ENCODE peak calls at places on chromosomes 16 and 17, in five cellular contexts. One of them, this sample, is unnamed.

GRCh38 chr17:76353599-76354316 is at the start of gene PRPSAP1:
- DNase-seq in mesenchymal stem cell: peak
- DNase-seq in substantia nigra: peak
- DNase-seq in upper lobe of left lung: peak
- DNase-seq in lower lobe of right lung: peak
- DNase-seq in this sample: peak

GRCh38 chr17:12623220-12623848 is 42.4 kb upstream of the MYOCD start:
- DNase-seq in substantia nigra: no peak
- DNase-seq in upper lobe of left lung: no peak
- DNase-seq in mesenchymal stem cell: no peak
- DNase-seq in lower lobe of right lung: no peak
- DNase-seq in this sample: no peak

GRCh38 chr16:85556456-85557082 is 56.6 kb upstream of the GSE1 start:
- DNase-seq in mesenchymal stem cell: peak
- DNase-seq in substantia nigra: peak
- DNase-seq in upper lobe of left lung: peak
- DNase-seq in lower lobe of right lung: peak
- DNase-seq in this sample: no peak

GRCh38 chr16:13343981-13344380 is 442.6 kb downstream of the SHISA9 start:
- DNase-seq in mesenchymal stem cell: no peak
- DNase-seq in upper lobe of left lung: no peak
- DNase-seq in lower lobe of right lung: no peak
- DNase-seq in substantia nigra: no peak
- DNase-seq in this sample: no peak

GRCh38 chr17:57475786-57476185 is 219.5 kb downstream of the MSI2 start:
- DNase-seq in mesenchymal stem cell: no peak
- DNase-seq in lower lobe of right lung: no peak
- DNase-seq in substantia nigra: no peak
- DNase-seq in upper lobe of left lung: no peak
- DNase-seq in this sample: no peak

GRCh38 chr17:74177018-74177450 is 26.4 kb upstream of the RPL38 start:
- DNase-seq in substantia nigra: no peak
- DNase-seq in upper lobe of left lung: no peak
- DNase-seq in mesenchymal stem cell: peak
- DNase-seq in lower lobe of right lung: no peak
- DNase-seq in this sample: no peak

GRCh38 chr17:13160790-13161189 is 143.0 kb upstream of the ELAC2 start:
- DNase-seq in substantia nigra: no peak
- DNase-seq in lower lobe of right lung: no peak
- DNase-seq in upper lobe of left lung: no peak
- DNase-seq in mesenchymal stem cell: no peak
- DNase-seq in this sample: no peak

GRCh38 chr17:29645516-29646051 is 22.9 kb upstream of the CORO6 start:
- DNase-seq in lower lobe of right lung: peak
- DNase-seq in upper lobe of left lung: peak
- DNase-seq in mesenchymal stem cell: peak
- DNase-seq in substantia nigra: no peak
- DNase-seq in this sample: peak

GRCh38 chr17:10243905-10244844 is 45.8 kb upstream of the GAS7 start:
- DNase-seq in upper lobe of left lung: no peak
- DNase-seq in lower lobe of right lung: peak
- DNase-seq in substantia nigra: no peak
- DNase-seq in mesenchymal stem cell: peak
- DNase-seq in this sample: no peak

GRCh38 chr16:53515259-53515658 is 12.2 kb upstream of the AKTIP start:
- DNase-seq in upper lobe of left lung: no peak
- DNase-seq in mesenchymal stem cell: no peak
- DNase-seq in lower lobe of right lung: no peak
- DNase-seq in substantia nigra: no peak
- DNase-seq in this sample: no peak

GRCh38 chr17:74833501-74834361 is 26.0 kb downstream of the GRIN2C start:
- DNase-seq in upper lobe of left lung: no peak
- DNase-seq in lower lobe of right lung: peak
- DNase-seq in substantia nigra: peak
- DNase-seq in mesenchymal stem cell: no peak
- DNase-seq in this sample: no peak

GRCh38 chr17:35074711-35075707 is 11.5 kb upstream of the RFFL start:
- DNase-seq in substantia nigra: no peak
- DNase-seq in mesenchymal stem cell: no peak
- DNase-seq in upper lobe of left lung: no peak
- DNase-seq in lower lobe of right lung: no peak
- DNase-seq in this sample: no peak

GRCh38 chr16:586645-587590 is 2.9 kb upstream of the RAB40C start:
- DNase-seq in lower lobe of right lung: peak
- DNase-seq in mesenchymal stem cell: no peak
- DNase-seq in upper lobe of left lung: no peak
- DNase-seq in substantia nigra: peak
- DNase-seq in this sample: no peak

GRCh38 chr16:58062821-58063220 is 37.3 kb downstream of the MMP15 start:
- DNase-seq in upper lobe of left lung: no peak
- DNase-seq in substantia nigra: no peak
- DNase-seq in mesenchymal stem cell: no peak
- DNase-seq in lower lobe of right lung: no peak
- DNase-seq in this sample: no peak

GRCh38 chr16:87226926-87227650 is 90.1 kb downstream of the C16orf95 start:
- DNase-seq in mesenchymal stem cell: peak
- DNase-seq in lower lobe of right lung: no peak
- DNase-seq in upper lobe of left lung: no peak
- DNase-seq in substantia nigra: no peak
- DNase-seq in this sample: no peak

GRCh38 chr16:57667526-57668258 is 414 bp upstream of the ADGRG3 start:
- DNase-seq in upper lobe of left lung: peak
- DNase-seq in substantia nigra: no peak
- DNase-seq in mesenchymal stem cell: peak
- DNase-seq in lower lobe of right lung: peak
- DNase-seq in this sample: no peak

GRCh38 chr16:58021661-58022551 is 3.6 kb upstream of the MMP15 start:
- DNase-seq in upper lobe of left lung: no peak
- DNase-seq in mesenchymal stem cell: peak
- DNase-seq in lower lobe of right lung: no peak
- DNase-seq in substantia nigra: no peak
- DNase-seq in this sample: no peak

GRCh38 chr16:73031155-73031866 is 16.6 kb downstream of the ZFHX3 start:
- DNase-seq in mesenchymal stem cell: peak
- DNase-seq in lower lobe of right lung: no peak
- DNase-seq in upper lobe of left lung: no peak
- DNase-seq in substantia nigra: no peak
- DNase-seq in this sample: no peak

GRCh38 chr17:77857613-77858012 is 100.9 kb upstream of the TNRC6C start:
- DNase-seq in upper lobe of left lung: no peak
- DNase-seq in mesenchymal stem cell: no peak
- DNase-seq in lower lobe of right lung: no peak
- DNase-seq in substantia nigra: no peak
- DNase-seq in this sample: no peak

GRCh38 chr16:82761236-82761635 is 134.5 kb downstream of the CDH13 start:
- DNase-seq in lower lobe of right lung: peak
- DNase-seq in substantia nigra: no peak
- DNase-seq in mesenchymal stem cell: peak
- DNase-seq in upper lobe of left lung: peak
- DNase-seq in this sample: peak

GRCh38 chr16:17313085-17313611 is 157.6 kb downstream of the XYLT1 start:
- DNase-seq in mesenchymal stem cell: no peak
- DNase-seq in upper lobe of left lung: no peak
- DNase-seq in lower lobe of right lung: no peak
- DNase-seq in substantia nigra: peak
- DNase-seq in this sample: peak

GRCh38 chr16:19881028-19881427 is 3.6 kb downstream of the GPRC5B start:
- DNase-seq in mesenchymal stem cell: no peak
- DNase-seq in lower lobe of right lung: no peak
- DNase-seq in substantia nigra: no peak
- DNase-seq in upper lobe of left lung: no peak
- DNase-seq in this sample: no peak

GRCh38 chr16:82990155-82990554 is 363.4 kb downstream of the CDH13 start:
- DNase-seq in mesenchymal stem cell: peak
- DNase-seq in lower lobe of right lung: no peak
- DNase-seq in upper lobe of left lung: no peak
- DNase-seq in substantia nigra: no peak
- DNase-seq in this sample: no peak

GRCh38 chr16:81817789-81818304 is 38.8 kb downstream of the PLCG2 start:
- DNase-seq in upper lobe of left lung: peak
- DNase-seq in lower lobe of right lung: peak
- DNase-seq in mesenchymal stem cell: no peak
- DNase-seq in substantia nigra: no peak
- DNase-seq in this sample: no peak

DNA sequence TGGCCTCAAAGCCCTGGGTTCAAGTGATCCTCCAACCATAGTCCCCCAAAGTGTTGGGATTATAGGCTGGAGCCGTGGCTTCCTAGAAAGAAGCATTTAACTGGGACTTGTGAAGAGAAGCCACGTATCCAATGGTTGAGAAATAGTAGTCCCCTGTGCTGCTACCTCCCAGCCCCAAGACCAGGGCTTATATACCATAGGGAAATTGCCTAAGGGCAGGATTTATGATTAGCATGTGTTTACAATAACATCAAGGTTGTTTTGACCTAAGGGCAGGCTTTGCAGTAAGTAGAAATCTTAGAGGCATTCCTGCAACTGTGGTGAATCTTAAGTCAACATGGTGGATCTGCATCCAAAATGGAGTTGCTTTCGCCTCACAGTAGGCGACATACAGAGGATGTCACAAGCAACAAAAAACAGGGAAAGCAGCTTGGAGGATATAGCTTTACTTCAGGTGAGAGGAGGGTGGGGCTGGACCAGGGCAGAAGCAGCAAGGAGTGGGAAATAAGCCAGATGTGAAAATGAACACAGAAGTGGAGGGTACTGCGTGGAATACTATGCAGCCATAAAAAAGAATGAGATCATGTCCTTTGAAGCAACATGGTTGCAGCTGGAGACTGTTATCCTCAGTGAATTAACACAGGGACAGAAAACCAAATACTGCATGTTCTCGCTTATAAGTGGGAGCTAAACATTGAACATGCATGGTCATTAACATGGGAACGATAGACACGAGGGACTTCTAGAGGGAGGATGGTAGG is 18.7 kb upstream of the NSMCE1 start:
- DNase-seq in substantia nigra: no peak
- DNase-seq in lower lobe of right lung: no peak
- DNase-seq in mesenchymal stem cell: peak
- DNase-seq in upper lobe of left lung: no peak
- DNase-seq in this sample: no peak
- H3K27ac ChIP-seq in substantia nigra: no peak
- H3K27ac ChIP-seq in lower lobe of right lung: peak
- H3K27ac ChIP-seq in mesenchymal stem cell: peak
- H3K27ac ChIP-seq in upper lobe of left lung: peak
- H3K27ac ChIP-seq in this sample: peak

GRCh38 chr17:17826340-17826708 is 10.5 kb downstream of the SREBF1 start:
- DNase-seq in mesenchymal stem cell: no peak
- DNase-seq in upper lobe of left lung: no peak
- DNase-seq in lower lobe of right lung: no peak
- DNase-seq in substantia nigra: no peak
- DNase-seq in this sample: no peak

GRCh38 chr17:17830740-17831207 is 6.0 kb downstream of the SREBF1 start:
- DNase-seq in substantia nigra: no peak
- DNase-seq in mesenchymal stem cell: no peak
- DNase-seq in lower lobe of right lung: no peak
- DNase-seq in upper lobe of left lung: no peak
- DNase-seq in this sample: no peak

GRCh38 chr17:17826942-17827785 is 9.6 kb downstream of the SREBF1 start:
- DNase-seq in substantia nigra: no peak
- DNase-seq in mesenchymal stem cell: no peak
- DNase-seq in lower lobe of right lung: no peak
- DNase-seq in upper lobe of left lung: no peak
- DNase-seq in this sample: no peak

GRCh38 chr17:17830269-17830567 is 6.6 kb downstream of the SREBF1 start:
- DNase-seq in upper lobe of left lung: no peak
- DNase-seq in lower lobe of right lung: no peak
- DNase-seq in mesenchymal stem cell: no peak
- DNase-seq in substantia nigra: no peak
- DNase-seq in this sample: no peak

DNA sequence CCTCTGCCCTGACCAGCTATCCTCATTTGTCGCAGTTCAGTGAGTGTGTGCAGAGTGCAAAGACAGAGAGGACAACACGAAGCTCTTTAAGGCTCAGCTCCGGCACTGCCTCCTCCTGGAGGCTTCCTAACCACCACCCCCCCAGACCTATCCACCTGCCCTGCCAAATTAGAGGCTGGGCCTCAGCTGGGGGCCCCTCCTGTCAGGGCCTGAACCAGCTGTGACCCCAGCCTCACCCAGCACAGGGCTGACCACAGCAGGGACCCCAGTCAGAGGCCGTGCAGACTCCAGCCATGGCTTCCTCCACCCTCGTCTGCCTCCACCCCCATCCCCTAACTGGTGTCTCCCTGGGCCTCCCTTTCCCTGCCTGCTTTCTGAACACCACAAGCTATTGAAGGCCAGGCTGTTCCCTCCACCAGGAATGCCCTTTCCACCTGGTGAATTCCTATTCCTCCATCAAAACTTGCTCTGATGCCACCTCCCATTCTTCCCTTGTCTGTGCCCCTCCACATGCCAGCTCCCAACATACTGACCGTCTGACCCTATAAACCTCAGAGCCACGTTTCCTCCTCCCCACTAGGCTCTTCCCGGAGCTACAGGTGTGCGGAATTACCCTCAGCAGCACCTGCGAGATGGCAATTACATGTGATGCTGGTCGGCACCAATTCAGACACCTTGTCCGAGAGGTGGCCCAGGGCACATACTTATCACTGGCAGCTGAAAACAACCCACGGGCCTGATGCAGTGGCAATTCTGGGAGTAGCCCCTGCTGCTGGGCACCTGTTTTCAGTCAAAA is 8.8 kb downstream of the SREBF1 start:
- DNase-seq in upper lobe of left lung: no peak
- DNase-seq in substantia nigra: no peak
- DNase-seq in lower lobe of right lung: no peak
- DNase-seq in mesenchymal stem cell: no peak
- DNase-seq in this sample: no peak
- H3K27ac ChIP-seq in upper lobe of left lung: no peak
- H3K27ac ChIP-seq in substantia nigra: peak
- H3K27ac ChIP-seq in lower lobe of right lung: no peak
- H3K27ac ChIP-seq in mesenchymal stem cell: no peak
- H3K27ac ChIP-seq in this sample: no peak

GRCh38 chr17:5439446-5439764 is 450 bp upstream of the C1QBP start:
- DNase-seq in upper lobe of left lung: no peak
- DNase-seq in mesenchymal stem cell: no peak
- DNase-seq in lower lobe of right lung: no peak
- DNase-seq in substantia nigra: no peak
- DNase-seq in this sample: no peak
- H3K27ac ChIP-seq in upper lobe of left lung: peak
- H3K27ac ChIP-seq in mesenchymal stem cell: peak
- H3K27ac ChIP-seq in lower lobe of right lung: peak
- H3K27ac ChIP-seq in substantia nigra: peak
- H3K27ac ChIP-seq in this sample: peak

DNA sequence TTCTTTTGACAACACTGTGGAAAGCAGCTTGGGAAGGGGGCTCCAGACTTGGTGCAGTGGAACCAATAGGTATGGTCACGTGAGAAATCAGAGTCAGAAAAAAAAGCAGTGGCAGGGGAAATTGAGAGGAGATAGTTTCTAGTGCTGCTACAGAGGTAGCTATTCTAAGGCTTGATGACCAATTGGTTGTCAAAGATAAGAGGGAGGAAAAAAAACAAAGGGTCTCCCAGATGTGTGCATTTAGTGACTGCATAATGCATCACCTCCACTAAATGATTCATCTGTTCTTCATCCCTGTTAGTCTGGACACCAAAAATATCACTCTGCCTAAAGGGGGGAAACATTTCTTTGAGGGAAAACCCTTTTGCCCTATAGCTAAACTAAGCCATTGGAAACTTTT is 56.5 kb downstream of the PIGL start:
- DNase-seq in mesenchymal stem cell: no peak
- DNase-seq in upper lobe of left lung: no peak
- DNase-seq in lower lobe of right lung: no peak
- DNase-seq in substantia nigra: no peak
- DNase-seq in this sample: no peak
- H3K27ac ChIP-seq in mesenchymal stem cell: no peak
- H3K27ac ChIP-seq in upper lobe of left lung: no peak
- H3K27ac ChIP-seq in lower lobe of right lung: no peak
- H3K27ac ChIP-seq in substantia nigra: no peak
- H3K27ac ChIP-seq in this sample: no peak